ENCODE peak calls at places on chromosomes 1 and 21, in six cellular contexts. One of them, this sample, is unnamed.

GRCh38 chr1:153957744-153958110 is 685 bp downstream of the CRTC2 start:
- DNase-seq in fibroblast of pulmonary artery: no peak
- DNase-seq in GM12865: peak; percentile 77
- DNase-seq in progenitor cell of endocrine pancreas: no peak
- DNase-seq in astrocyte: peak; percentile 20
- DNase-seq in A549: no peak
- DNase-seq in this sample: peak; percentile 71

GRCh38 chr1:115230281-115230680 is 107.8 kb downstream of the NGF start:
- DNase-seq in fibroblast of pulmonary artery: no peak
- DNase-seq in GM12865: no peak
- DNase-seq in progenitor cell of endocrine pancreas: no peak
- DNase-seq in astrocyte: no peak
- DNase-seq in A549: no peak
- DNase-seq in this sample: no peak

GRCh38 chr1:53549781-53550180 is 90.6 kb downstream of the DMRTB1 start:
- DNase-seq in fibroblast of pulmonary artery: no peak
- DNase-seq in GM12865: no peak
- DNase-seq in progenitor cell of endocrine pancreas: no peak
- DNase-seq in astrocyte: no peak
- DNase-seq in A549: no peak
- DNase-seq in this sample: no peak

GRCh38 chr1:55512467-55512866 is 297.3 kb upstream of the USP24 start:
- DNase-seq in fibroblast of pulmonary artery: no peak
- DNase-seq in GM12865: no peak
- DNase-seq in progenitor cell of endocrine pancreas: no peak
- DNase-seq in astrocyte: no peak
- DNase-seq in A549: no peak
- DNase-seq in this sample: no peak

GRCh38 chr1:208238710-208239517 is 5.3 kb downstream of the PLXNA2 start:
- DNase-seq in fibroblast of pulmonary artery: peak; percentile 77
- DNase-seq in GM12865: peak; percentile 26
- DNase-seq in progenitor cell of endocrine pancreas: no peak
- DNase-seq in astrocyte: peak; percentile 25
- DNase-seq in A549: peak; percentile 58
- DNase-seq in this sample: peak; percentile 70

GRCh38 chr1:15444476-15445389 is 6.5 kb downstream of the CTRC start:
- DNase-seq in fibroblast of pulmonary artery: no peak
- DNase-seq in GM12865: no peak
- DNase-seq in progenitor cell of endocrine pancreas: no peak
- DNase-seq in astrocyte: no peak
- DNase-seq in A549: no peak
- DNase-seq in this sample: no peak

GRCh38 chr1:83090195-83090594 is 908.7 kb downstream of the TTLL7 start:
- DNase-seq in fibroblast of pulmonary artery: no peak
- DNase-seq in GM12865: no peak
- DNase-seq in progenitor cell of endocrine pancreas: no peak
- DNase-seq in astrocyte: peak; percentile 33
- DNase-seq in A549: no peak
- DNase-seq in this sample: no peak

GRCh38 chr1:203144661-203145060 is 17.1 kb downstream of the ADORA1 start:
- DNase-seq in fibroblast of pulmonary artery: peak; percentile 56
- DNase-seq in GM12865: no peak
- DNase-seq in progenitor cell of endocrine pancreas: no peak
- DNase-seq in astrocyte: no peak
- DNase-seq in A549: no peak
- DNase-seq in this sample: no peak

GRCh38 chr1:218447010-218447689 is 102.0 kb downstream of the TGFB2 start:
- DNase-seq in fibroblast of pulmonary artery: no peak
- DNase-seq in GM12865: no peak
- DNase-seq in progenitor cell of endocrine pancreas: no peak
- DNase-seq in astrocyte: no peak
- DNase-seq in A549: no peak
- DNase-seq in this sample: no peak

GRCh38 chr1:228007801-228008341 is 1.1 kb downstream of the WNT3A start:
- DNase-seq in fibroblast of pulmonary artery: no peak
- DNase-seq in GM12865: no peak
- DNase-seq in progenitor cell of endocrine pancreas: peak; percentile 4
- DNase-seq in astrocyte: no peak
- DNase-seq in A549: no peak
- DNase-seq in this sample: no peak

GRCh38 chr1:71464016-71464415 is 383.2 kb upstream of the ZRANB2 start:
- DNase-seq in fibroblast of pulmonary artery: no peak
- DNase-seq in GM12865: no peak
- DNase-seq in progenitor cell of endocrine pancreas: no peak
- DNase-seq in astrocyte: no peak
- DNase-seq in A549: no peak
- DNase-seq in this sample: no peak

GRCh38 chr21:39185157-39185556 is 1.9 kb upstream of the PSMG1 start:
- DNase-seq in fibroblast of pulmonary artery: no peak
- DNase-seq in GM12865: no peak
- DNase-seq in progenitor cell of endocrine pancreas: no peak
- DNase-seq in astrocyte: no peak
- DNase-seq in A549: no peak
- DNase-seq in this sample: no peak

GRCh38 chr1:212557739-212558664 is 50.6 kb upstream of the ATF3 start:
- DNase-seq in fibroblast of pulmonary artery: peak; percentile 23
- DNase-seq in GM12865: no peak
- DNase-seq in progenitor cell of endocrine pancreas: no peak
- DNase-seq in astrocyte: peak; percentile 15
- DNase-seq in A549: no peak
- DNase-seq in this sample: no peak

GRCh38 chr1:19559641-19560040 is 74.3 kb upstream of the CAPZB start:
- DNase-seq in fibroblast of pulmonary artery: peak; percentile 64
- DNase-seq in GM12865: no peak
- DNase-seq in progenitor cell of endocrine pancreas: no peak
- DNase-seq in astrocyte: peak; percentile 92
- DNase-seq in A549: no peak
- DNase-seq in this sample: no peak

GRCh38 chr1:192879416-192879815 is 70.6 kb downstream of the RGS2 start:
- DNase-seq in fibroblast of pulmonary artery: peak; percentile 38
- DNase-seq in GM12865: no peak
- DNase-seq in progenitor cell of endocrine pancreas: no peak
- DNase-seq in astrocyte: peak; percentile 55
- DNase-seq in A549: no peak
- DNase-seq in this sample: no peak

GRCh38 chr21:18663663-18664062 is 260.1 kb upstream of the TMPRSS15 start:
- DNase-seq in fibroblast of pulmonary artery: no peak
- DNase-seq in GM12865: no peak
- DNase-seq in progenitor cell of endocrine pancreas: no peak
- DNase-seq in astrocyte: no peak
- DNase-seq in A549: no peak
- DNase-seq in this sample: no peak

GRCh38 chr1:204369006-204369726 is 9.4 kb upstream of the PLEKHA6 start:
- DNase-seq in fibroblast of pulmonary artery: no peak
- DNase-seq in GM12865: no peak
- DNase-seq in progenitor cell of endocrine pancreas: no peak
- DNase-seq in astrocyte: no peak
- DNase-seq in A549: no peak
- DNase-seq in this sample: no peak

DNA sequence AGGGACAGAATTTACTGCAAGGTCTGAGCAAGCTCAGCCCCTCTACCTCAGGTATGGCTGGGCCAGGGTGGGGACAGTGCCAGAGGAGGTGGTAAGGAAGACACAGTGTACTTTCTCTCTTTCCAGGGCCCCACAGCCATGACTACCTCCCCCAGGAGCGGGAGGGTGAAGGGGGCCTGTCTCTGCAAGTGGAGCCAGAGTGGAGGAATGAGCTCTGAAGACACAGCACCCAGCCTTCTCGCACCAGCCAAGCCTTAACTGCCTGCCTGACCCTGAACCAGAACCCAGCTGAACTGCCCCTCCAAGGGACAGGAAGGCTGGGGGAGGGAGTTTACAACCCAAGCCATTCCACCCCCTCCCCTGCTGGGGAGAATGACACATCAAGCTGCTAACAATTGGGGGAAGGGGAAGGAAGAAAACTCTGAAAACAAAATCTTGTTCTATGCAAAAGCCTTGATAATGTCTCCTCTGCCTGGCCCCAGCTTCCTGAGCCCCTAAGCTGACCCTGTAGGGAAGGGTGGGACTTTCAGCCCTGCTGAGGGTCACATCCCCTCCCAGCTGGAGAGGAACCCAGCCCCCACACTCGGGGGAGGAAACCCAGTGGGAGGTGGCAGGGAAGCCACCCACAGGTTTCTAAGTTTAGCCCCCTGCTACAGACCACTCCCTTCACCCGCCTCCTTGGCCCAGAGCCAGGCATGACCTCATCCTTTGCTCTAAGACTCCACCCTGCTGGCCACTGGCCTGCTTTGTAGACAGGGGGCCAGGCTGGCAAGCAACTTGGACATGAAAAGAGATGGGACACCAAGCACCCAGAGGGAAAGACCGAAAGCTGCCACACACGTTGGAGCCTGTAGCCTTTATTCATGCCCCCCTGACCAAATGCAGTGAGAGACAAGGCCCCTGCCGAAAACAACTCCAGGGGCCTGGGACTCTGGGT is 6.4 kb downstream of the RHOC start:
- DNase-seq in fibroblast of pulmonary artery: peak; percentile 98
- DNase-seq in GM12865: peak; percentile 83
- DNase-seq in progenitor cell of endocrine pancreas: no peak
- DNase-seq in astrocyte: peak; percentile 90
- DNase-seq in A549: peak; percentile 57
- DNase-seq in this sample: peak; percentile 79
- TF ChIP-seq CTCF in fibroblast of pulmonary artery: no peak
- TF ChIP-seq CTCF in GM12865: no peak
- TF ChIP-seq CTCF in progenitor cell of endocrine pancreas: no peak
- TF ChIP-seq CTCF in astrocyte: no peak
- TF ChIP-seq CTCF in A549: no peak
- TF ChIP-seq CTCF in this sample: no peak

DNA sequence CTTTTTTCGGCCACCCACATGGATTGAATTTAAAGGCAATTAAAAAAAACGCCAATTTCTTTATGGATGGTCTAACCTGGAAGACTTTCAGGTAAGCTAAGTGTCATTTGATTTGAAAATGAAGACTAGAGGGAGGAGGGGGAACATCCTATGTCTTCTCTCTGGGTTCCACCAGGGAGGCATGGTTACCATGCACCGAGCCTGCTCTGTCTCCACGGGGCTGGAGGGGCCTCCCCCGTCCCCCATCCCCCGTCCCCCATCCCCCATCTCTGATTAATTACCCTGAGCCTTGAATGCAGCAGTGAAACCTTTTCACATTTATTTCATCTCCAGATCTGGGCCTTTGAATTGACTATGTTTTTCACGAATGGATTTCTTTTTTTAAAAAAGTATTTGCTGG is 135.1 kb downstream of the TLR5 start:
- DNase-seq in fibroblast of pulmonary artery: no peak
- DNase-seq in GM12865: no peak
- DNase-seq in progenitor cell of endocrine pancreas: no peak
- DNase-seq in astrocyte: no peak
- DNase-seq in A549: no peak
- DNase-seq in this sample: no peak
- TF ChIP-seq CTCF in fibroblast of pulmonary artery: no peak
- TF ChIP-seq CTCF in GM12865: no peak
- TF ChIP-seq CTCF in progenitor cell of endocrine pancreas: no peak
- TF ChIP-seq CTCF in astrocyte: no peak
- TF ChIP-seq CTCF in A549: no peak
- TF ChIP-seq CTCF in this sample: no peak

GRCh38 chr1:185328204-185328728 is 11.2 kb upstream of the IVNS1ABP start:
- DNase-seq in fibroblast of pulmonary artery: no peak
- DNase-seq in GM12865: no peak
- DNase-seq in progenitor cell of endocrine pancreas: no peak
- DNase-seq in astrocyte: no peak
- DNase-seq in A549: no peak
- DNase-seq in this sample: no peak
- TF ChIP-seq CTCF in fibroblast of pulmonary artery: no peak
- TF ChIP-seq CTCF in GM12865: no peak
- TF ChIP-seq CTCF in progenitor cell of endocrine pancreas: no peak
- TF ChIP-seq CTCF in astrocyte: no peak
- TF ChIP-seq CTCF in A549: no peak
- TF ChIP-seq CTCF in this sample: no peak

GRCh38 chr1:22317231-22317919 is 134.3 kb upstream of the ZBTB40 start:
- DNase-seq in fibroblast of pulmonary artery: peak; percentile 3
- DNase-seq in GM12865: peak; percentile 21
- DNase-seq in progenitor cell of endocrine pancreas: peak; percentile 35
- DNase-seq in astrocyte: no peak
- DNase-seq in A549: peak; percentile 56
- DNase-seq in this sample: peak; percentile 45
- TF ChIP-seq CTCF in fibroblast of pulmonary artery: peak; percentile 53
- TF ChIP-seq CTCF in GM12865: peak; percentile 64
- TF ChIP-seq CTCF in progenitor cell of endocrine pancreas: peak; percentile 72
- TF ChIP-seq CTCF in astrocyte: no peak
- TF ChIP-seq CTCF in A549: peak; percentile 27
- TF ChIP-seq CTCF in this sample: peak; percentile 44

DNA sequence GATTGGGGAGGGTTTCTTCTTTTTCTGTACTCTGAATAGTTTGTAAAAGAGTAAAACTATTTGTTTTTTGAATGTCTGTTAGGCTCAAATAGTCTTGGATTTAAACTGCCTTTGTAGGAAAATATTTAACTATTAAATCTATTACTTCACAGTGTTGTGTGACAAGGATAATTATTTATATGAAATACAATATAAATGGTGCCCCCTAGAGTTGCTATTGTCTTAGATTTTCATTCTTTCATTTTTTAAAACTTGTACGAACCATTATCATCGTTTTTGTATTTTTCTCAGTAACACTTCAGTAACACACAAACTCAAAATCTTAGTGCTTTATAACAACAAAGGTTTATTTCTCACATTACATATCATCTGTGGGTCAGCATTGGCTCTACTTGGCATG is 37.4 kb downstream of the C1orf185 start:
- DNase-seq in fibroblast of pulmonary artery: peak; percentile 6
- DNase-seq in GM12865: no peak
- DNase-seq in progenitor cell of endocrine pancreas: no peak
- DNase-seq in astrocyte: no peak
- DNase-seq in A549: no peak
- DNase-seq in this sample: no peak
- TF ChIP-seq CTCF in fibroblast of pulmonary artery: peak; percentile 14
- TF ChIP-seq CTCF in GM12865: no peak
- TF ChIP-seq CTCF in progenitor cell of endocrine pancreas: no peak
- TF ChIP-seq CTCF in astrocyte: no peak
- TF ChIP-seq CTCF in A549: peak; percentile 23
- TF ChIP-seq CTCF in this sample: no peak

DNA sequence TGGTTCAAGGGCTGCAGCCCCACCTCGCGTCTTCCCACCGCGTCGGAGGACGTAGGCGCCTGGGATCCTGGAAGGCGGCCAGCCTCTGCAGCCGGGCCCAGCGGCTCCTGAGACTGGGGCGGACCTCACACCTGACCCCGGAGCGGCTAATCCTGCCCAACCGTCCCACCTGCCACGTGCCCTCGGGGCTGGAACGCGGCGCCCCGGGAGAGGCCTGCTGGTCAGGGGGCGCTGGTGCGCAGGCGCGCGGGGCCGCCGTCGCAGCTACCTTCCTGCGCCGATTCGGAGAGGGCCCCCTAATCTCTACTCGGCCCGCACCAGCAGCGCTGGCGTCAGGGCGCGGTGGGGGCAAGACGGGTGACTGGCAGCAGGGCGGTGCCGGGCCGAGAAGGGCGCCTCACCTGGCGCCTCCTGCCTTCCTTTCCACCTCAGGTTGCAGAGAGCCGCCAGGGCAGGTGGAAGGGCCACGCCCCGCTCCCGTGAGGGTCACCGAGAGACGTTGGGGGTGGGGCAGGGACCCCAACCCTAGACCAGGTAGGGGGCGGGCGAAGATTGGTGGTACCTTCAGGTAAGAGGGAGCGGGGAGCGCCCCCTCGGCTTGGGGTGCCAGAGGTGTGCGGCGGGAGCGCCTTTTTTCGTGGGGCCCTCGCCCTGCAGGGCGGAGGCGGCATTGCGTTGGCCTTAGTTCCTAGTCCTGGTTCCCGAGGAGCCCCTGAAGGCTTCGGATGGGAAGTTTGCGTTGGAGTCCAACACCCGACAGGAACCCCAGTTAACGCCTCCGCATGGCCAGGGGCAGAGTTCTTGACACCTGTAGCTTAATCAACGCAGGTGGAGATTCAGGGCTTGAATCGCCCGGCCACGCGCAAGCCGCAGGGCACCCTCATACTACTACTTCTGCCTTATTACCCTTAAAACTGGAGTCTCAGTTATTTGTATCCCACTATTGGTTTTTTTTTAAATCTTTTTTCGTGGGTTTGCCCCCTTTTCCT is at the start of gene TDRD5:
- DNase-seq in fibroblast of pulmonary artery: no peak
- DNase-seq in GM12865: no peak
- DNase-seq in progenitor cell of endocrine pancreas: no peak
- DNase-seq in astrocyte: no peak
- DNase-seq in A549: peak; percentile 65
- DNase-seq in this sample: peak; percentile 36
- TF ChIP-seq CTCF in fibroblast of pulmonary artery: no peak
- TF ChIP-seq CTCF in GM12865: no peak
- TF ChIP-seq CTCF in progenitor cell of endocrine pancreas: no peak
- TF ChIP-seq CTCF in astrocyte: no peak
- TF ChIP-seq CTCF in A549: no peak
- TF ChIP-seq CTCF in this sample: no peak